ENCODE peak calls at places on chromosome 3, in six cellular contexts. N, B, F, H, M and X are unnamed samples. For H3K36me3, the result is how much of the 10 kb centered on the place peaks cover.

GRCh38 chr3:72628065-72628464 is 220.2 kb downstream of the SHQ1 start:
- DNase-seq in N (no peak), B (no peak), F (no peak), H (peak), M (no peak), X (no peak)

GRCh38 chr3:73141531-73141930 is 80.1 kb downstream of the EBLN2 start:
- DNase-seq in N (no peak), B (no peak), F (no peak), H (no peak), M (no peak), X (no peak)

GRCh38 chr3:146498002-146498736 is 28.8 kb upstream of the PLSCR2 start:
- DNase-seq in N (peak), B (no peak), F (no peak), H (no peak), M (no peak), X (no peak)

GRCh38 chr3:146161725-146162047 is 702 bp upstream of the PLOD2 start:
- DNase-seq in N (no peak), B (no peak), F (peak), H (no peak), M (peak), X (no peak)

GRCh38 chr3:153768559-153769469 is 352.4 kb upstream of the ARHGEF26 start:
- DNase-seq in N (peak), B (peak), F (peak), H (peak), M (peak), X (no peak)

GRCh38 chr3:53570709-53571108 is 76.3 kb downstream of the CACNA1D start:
- DNase-seq in N (no peak), B (no peak), F (peak), H (peak), M (no peak), X (no peak)

GRCh38 chr3:152314677-152315353 is 46.1 kb downstream of the MBNL1 start:
- DNase-seq in N (no peak), B (no peak), F (no peak), H (peak), M (no peak), X (no peak)

GRCh38 chr3:143814358-143814968 is 33.8 kb downstream of the SLC9A9 start:
- DNase-seq in N (no peak), B (no peak), F (no peak), H (no peak), M (no peak), X (no peak)

GRCh38 chr3:61612211-61612995 is 51.0 kb downstream of the PTPRG start:
- DNase-seq in N (no peak), B (no peak), F (no peak), H (peak), M (no peak), X (no peak)

GRCh38 chr3:37761043-37761442 is 100.6 kb upstream of the CTDSPL start:
- DNase-seq in N (no peak), B (no peak), F (no peak), H (no peak), M (no peak), X (no peak)

GRCh38 chr3:196699749-196700148 is 12.3 kb downstream of the CEP19 start:
- DNase-seq in N (no peak), B (no peak), F (no peak), H (no peak), M (no peak), X (no peak)

GRCh38 chr3:55000546-55000945 is 72.7 kb upstream of the LRTM1 start:
- DNase-seq in N (no peak), B (peak), F (peak), H (peak), M (no peak), X (no peak)

GRCh38 chr3:127720985-127721384 is 48.2 kb downstream of the ABTB1 start:
- DNase-seq in N (no peak), B (no peak), F (no peak), H (no peak), M (no peak), X (no peak)

GRCh38 chr3:41188291-41188690 is 11.0 kb upstream of the CTNNB1 start:
- DNase-seq in N (no peak), B (no peak), F (no peak), H (no peak), M (no peak), X (no peak)

GRCh38 chr3:100402150-100402706 is 889 bp downstream of the LNP1 start:
- DNase-seq in N (no peak), B (peak), F (peak), H (peak), M (no peak), X (no peak)

GRCh38 chr3:4981688-4982494 is 2.7 kb downstream of the BHLHE40 start:
- DNase-seq in N (no peak), B (peak), F (peak), H (peak), M (peak), X (no peak)

GRCh38 chr3:139774570-139775302 is 97.0 kb upstream of the NMNAT3 start:
- DNase-seq in N (no peak), B (peak), F (peak), H (no peak), M (peak), X (no peak)

GRCh38 chr3:66602691-66603090 is 101.9 kb upstream of the LRIG1 start:
- DNase-seq in N (no peak), B (no peak), F (no peak), H (no peak), M (no peak), X (no peak)

GRCh38 chr3:161264771-161265343 is 43.7 kb downstream of the NMD3 start:
- DNase-seq in N (no peak), B (peak), F (peak), H (no peak), M (no peak), X (no peak)

GRCh38 chr3:140204271-140204984 is 269.4 kb downstream of the CLSTN2 start:
- DNase-seq in N (no peak), B (no peak), F (no peak), H (no peak), M (no peak), X (no peak)

GRCh38 chr3:156816794-156817741 is 9.1 kb upstream of the LEKR1 start:
- DNase-seq in N (peak), B (peak), F (peak), H (peak), M (peak), X (peak)

GRCh38 chr3:177358968-177359600 is 161.8 kb upstream of the TBL1XR1 start:
- DNase-seq in N (no peak), B (no peak), F (peak), H (peak), M (no peak), X (peak)

GRCh38 chr3:160754371-160754854 is 1.6 kb upstream of the PPM1L start:
- DNase-seq in N (peak), B (no peak), F (peak), H (peak), M (peak), X (no peak)

GRCh38 chr3:142507241-142507640 is 59.4 kb upstream of the XRN1 start:
- DNase-seq in N (no peak), B (no peak), F (no peak), H (no peak), M (no peak), X (no peak)

GRCh38 chr3:184414418-184415228 is 34.8 kb downstream of the CHRD start:
- DNase-seq in N (no peak), B (no peak), F (no peak), H (no peak), M (no peak), X (no peak)

GRCh38 chr3:150349314-150350097 is 58.6 kb upstream of the TSC22D2 start:
- DNase-seq in N (no peak), B (peak), F (no peak), H (peak), M (no peak), X (no peak)

GRCh38 chr3:15450611-15451467 is 23.4 kb downstream of the EAF1 start:
- DNase-seq in N (no peak), B (no peak), F (no peak), H (no peak), M (no peak), X (no peak)

GRCh38 chr3:22795917-22796316 is 407.2 kb upstream of the UBE2E2 start:
- DNase-seq in N (no peak), B (no peak), F (no peak), H (no peak), M (no peak), X (no peak)

GRCh38 chr3:122974764-122975162 is 52.8 kb downstream of the SEMA5B start:
- DNase-seq in N (peak), B (no peak), F (peak), H (peak), M (no peak), X (no peak)

GRCh38 chr3:123069021-123069381 is 2.2 kb downstream of the PDIA5 start:
- DNase-seq in N (no peak), B (no peak), F (no peak), H (no peak), M (peak), X (no peak)

GRCh38 chr3:19959505-19959904 is 12.6 kb downstream of the RAB5A start:
- DNase-seq in N (no peak), B (no peak), F (no peak), H (no peak), M (no peak), X (no peak)
- H3K36me3 ChIP-seq in N (under half), B (under half), F (under half), H (under half), M (under half), X (under half)

GRCh38 chr3:13559751-13560540 is 11.0 kb downstream of the FBLN2 start:
- DNase-seq in N (no peak), B (no peak), F (no peak), H (no peak), M (no peak), X (no peak)

GRCh38 chr3:13561376-13561775 is 12.5 kb downstream of the FBLN2 start:
- DNase-seq in N (no peak), B (no peak), F (no peak), H (no peak), M (no peak), X (no peak)

GRCh38 chr3:13563321-13563720 is 14.4 kb downstream of the FBLN2 start:
- DNase-seq in N (no peak), B (no peak), F (no peak), H (no peak), M (no peak), X (no peak)

GRCh38 chr3:13563911-13564310 is 15.0 kb downstream of the FBLN2 start:
- DNase-seq in N (no peak), B (no peak), F (no peak), H (no peak), M (no peak), X (no peak)

GRCh38 chr3:13561967-13562366 is 13.0 kb downstream of the FBLN2 start:
- DNase-seq in N (no peak), B (no peak), F (no peak), H (no peak), M (no peak), X (no peak)
- H3K36me3 ChIP-seq in N (under half), B (under half), F (under half), H (under half), M (under half), X (under half)

GRCh38 chr3:52213901-52214300 is 11.5 kb downstream of the TLR9 start:
- DNase-seq in N (no peak), B (no peak), F (no peak), H (no peak), M (no peak), X (no peak)

GRCh38 chr3:52210550-52211046 is 12.6 kb downstream of the ALAS1 start:
- DNase-seq in N (no peak), B (no peak), F (peak), H (peak), M (no peak), X (no peak)

GRCh38 chr3:52211268-52211891 is 13.4 kb downstream of the ALAS1 start:
- DNase-seq in N (no peak), B (no peak), F (no peak), H (no peak), M (no peak), X (no peak)

GRCh38 chr3:52215351-52215750 is 10.1 kb downstream of the TLR9 start:
- DNase-seq in N (no peak), B (no peak), F (no peak), H (no peak), M (no peak), X (no peak)

GRCh38 chr3:52213005-52213404 is 12.4 kb downstream of the TLR9 start:
- DNase-seq in N (no peak), B (no peak), F (no peak), H (no peak), M (no peak), X (no peak)
- H3K36me3 ChIP-seq in N (half or more), B (half or more), F (half or more), H (under half), M (under half), X (under half)

GRCh38 chr3:47108546-47108945 is 55.4 kb downstream of the SETD2 start:
- DNase-seq in N (no peak), B (peak), F (no peak), H (no peak), M (no peak), X (no peak)
- H3K36me3 ChIP-seq in N (half or more), B (half or more), F (half or more), H (under half), M (under half), X (under half)

GRCh38 chr3:9736831-9737230 is 5.3 kb downstream of the BRPF1 start:
- DNase-seq in N (no peak), B (no peak), F (no peak), H (no peak), M (no peak), X (no peak)
- H3K36me3 ChIP-seq in N (half or more), B (half or more), F (half or more), H (under half), M (under half), X (under half)

DNA sequence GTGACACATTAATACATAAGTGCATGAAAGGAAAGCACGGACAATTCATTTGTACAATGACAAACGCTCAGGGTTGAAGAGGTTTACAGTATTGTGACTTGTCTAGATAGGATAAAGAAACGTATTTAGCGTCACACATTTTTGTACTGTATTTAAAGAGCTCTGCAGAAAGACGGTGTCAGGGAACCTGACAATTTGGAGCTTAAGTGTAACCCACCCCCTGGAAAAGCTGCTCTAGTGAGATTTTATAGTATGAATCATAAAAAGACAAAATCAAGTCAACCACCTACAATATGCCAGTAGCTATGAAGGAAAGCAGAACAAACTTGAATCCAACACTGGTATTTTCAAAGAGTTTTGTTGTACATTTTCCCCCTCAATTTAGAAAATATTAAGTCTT is 5.6 kb downstream of the TRA2B start:
- DNase-seq in N (no peak), B (no peak), F (no peak), H (no peak), M (no peak), X (no peak)
- H3K36me3 ChIP-seq in N (half or more), B (half or more), F (under half), H (half or more), M (under half), X (under half)

GRCh38 chr3:63986147-63986546 is 37.1 kb downstream of the PSMD6 start:
- DNase-seq in N (no peak), B (no peak), F (no peak), H (no peak), M (no peak), X (no peak)
- H3K36me3 ChIP-seq in N (half or more), B (half or more), F (half or more), H (under half), M (under half), X (under half)

GRCh38 chr3:9744162-9744561 is 5.6 kb upstream of the OGG1 start:
- DNase-seq in N (no peak), B (no peak), F (no peak), H (no peak), M (no peak), X (no peak)
- H3K36me3 ChIP-seq in N (half or more), B (half or more), F (half or more), H (under half), M (half or more), X (half or more)

GRCh38 chr3:47407896-47408838 is 27.3 kb downstream of the PTPN23 start:
- DNase-seq in N (no peak), B (no peak), F (no peak), H (no peak), M (no peak), X (no peak)

GRCh38 chr3:47409688-47410416 is 29.0 kb downstream of the PTPN23 start:
- DNase-seq in N (no peak), B (no peak), F (no peak), H (no peak), M (no peak), X (no peak)

GRCh38 chr3:47408839-47409229 is 28.0 kb downstream of the PTPN23 start:
- DNase-seq in N (no peak), B (no peak), F (no peak), H (no peak), M (no peak), X (no peak)

GRCh38 chr3:47410417-47410720 is 29.5 kb downstream of the PTPN23 start:
- DNase-seq in N (no peak), B (no peak), F (no peak), H (no peak), M (no peak), X (no peak)

DNA sequence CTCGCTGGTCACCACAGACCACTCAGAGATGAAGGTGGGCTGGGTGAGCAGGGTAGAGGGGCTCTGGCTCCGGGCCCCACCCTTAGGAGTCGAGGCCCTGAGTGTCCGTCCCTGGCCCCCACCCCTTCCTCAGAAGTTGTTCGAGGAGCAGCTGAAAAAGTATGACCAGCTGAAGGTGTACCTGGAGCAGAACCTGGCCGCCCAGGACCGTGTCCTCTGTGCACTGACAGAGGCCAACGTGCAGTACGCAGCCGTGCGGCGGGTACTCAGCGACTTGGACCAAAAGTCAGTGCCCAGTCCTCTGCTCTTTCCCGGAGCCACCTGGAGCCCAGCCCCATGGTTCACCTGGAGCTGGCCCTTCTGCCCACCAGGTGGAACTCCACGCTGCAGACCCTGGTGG is 28.5 kb downstream of the PTPN23 start:
- DNase-seq in N (no peak), B (no peak), F (no peak), H (no peak), M (no peak), X (no peak)
- H3K36me3 ChIP-seq in N (half or more), B (half or more), F (half or more), H (under half), M (under half), X (under half)